ENCODE peak calls at places on chromosomes 6 and 20, in ten cellular contexts. L is heart left ventricle; P is LoVo; I is NCI-H2081; K is H7; Q is stimulated activated CD4-positive, alpha-beta T cell treated with anti-CD3 and anti-CD28 coated beads, Interleukin-12 subunit alpha, Interleukin-12 subunit beta, amount 100 ng/mL, for 4 hours; H is anterior cingulate cortex; C is NCI-H2029; W is activated CD4-positive, alpha-beta T cell treated with anti-CD3 and anti-CD28 coated beads, Interleukin-2, amount 10 ng/mL, durations not matched to agents 7 days and 5 days; T is NCI-H1092 treated with DMSO at 0.1 percent for 48 hours. D is an unnamed sample.

GRCh38 chr6:101458341-101458740 is 64.8 kb downstream of the GRIK2 start:
- DNase-seq in L (no peak), P (no peak), I (no peak), K (no peak), Q (no peak), H (no peak), C (no peak), W (no peak), T (no peak), D (no peak)

GRCh38 chr20:8287328-8287727 is 155.3 kb downstream of the PLCB1 start:
- DNase-seq in L (no peak), P (no peak), I (peak; percentile 88), K (no peak), Q (no peak), H (no peak), C (no peak), W (no peak), T (no peak), D (no peak)

GRCh38 chr20:11212288-11212687 is 538.5 kb upstream of the JAG1 start:
- DNase-seq in L (no peak), P (no peak), I (no peak), K (no peak), Q (no peak), H (no peak), C (no peak), W (no peak), T (no peak), D (no peak)

GRCh38 chr6:17450825-17451224 is 57.4 kb downstream of the CAP2 start:
- DNase-seq in L (no peak), P (no peak), I (peak; percentile 21), K (no peak), Q (no peak), H (no peak), C (no peak), W (no peak), T (peak; percentile 49), D (peak; percentile 30)

GRCh38 chr20:18466894-18467678 is at the start of the genes DZANK1 and POLR3F:
- DNase-seq in L (peak; percentile 97), P (peak; percentile 96), I (peak; percentile 95), K (peak; percentile 97), Q (peak; percentile 91), H (peak; percentile 93), C (peak; percentile 93), W (peak; percentile 95), T (peak; percentile 96), D (peak; percentile 88)

GRCh38 chr6:124530926-124531325 is 431.3 kb upstream of the RNF217 start:
- DNase-seq in L (no peak), P (no peak), I (no peak), K (no peak), Q (no peak), H (no peak), C (no peak), W (no peak), T (no peak), D (no peak)

GRCh38 chr6:96391776-96392175 is 129.8 kb upstream of the UFL1 start:
- DNase-seq in L (no peak), P (no peak), I (peak; percentile 65), K (peak; percentile 48), Q (no peak), H (peak; percentile 47), C (peak; percentile 82), W (peak; percentile 8), T (peak; percentile 86), D (peak; percentile 95)

GRCh38 chr20:35698298-35699126 is 640 bp downstream of the NFS1 start:
- DNase-seq in L (no peak), P (no peak), I (no peak), K (peak; percentile 34), Q (no peak), H (no peak), C (no peak), W (no peak), T (no peak), D (peak; percentile 10)

GRCh38 chr6:108959972-108960582 is 111.9 kb downstream of the ARMC2 start:
- DNase-seq in L (no peak), P (no peak), I (no peak), K (no peak), Q (no peak), H (no peak), C (no peak), W (no peak), T (no peak), D (no peak)

GRCh38 chr6:143037470-143037869 is 23.2 kb upstream of the AIG1 start:
- DNase-seq in L (no peak), P (no peak), I (no peak), K (no peak), Q (no peak), H (no peak), C (no peak), W (no peak), T (no peak), D (no peak)

GRCh38 chr6:32700391-32701040 is 34.1 kb upstream of the HLA-DQB1 start:
- DNase-seq in L (no peak), P (peak; percentile 66), I (peak; percentile 19), K (peak; percentile 75), Q (peak; percentile 13), H (no peak), C (peak; percentile 13), W (peak; percentile 48), T (peak; percentile 27), D (peak; percentile 50)

GRCh38 chr6:166598441-166599138 is 12.1 kb upstream of the RAMACL start:
- DNase-seq in L (peak; percentile 62), P (no peak), I (no peak), K (no peak), Q (no peak), H (no peak), C (no peak), W (no peak), T (no peak), D (peak; percentile 74)

GRCh38 chr6:138099832-138100231 is 7.4 kb downstream of the PERP start:
- DNase-seq in L (no peak), P (no peak), I (no peak), K (no peak), Q (no peak), H (no peak), C (no peak), W (no peak), T (no peak), D (no peak)

GRCh38 chr6:11479296-11479695 is 58.3 kb upstream of the TMEM170B start:
- DNase-seq in L (no peak), P (no peak), I (no peak), K (no peak), Q (no peak), H (no peak), C (no peak), W (no peak), T (no peak), D (no peak)

GRCh38 chr6:168219804-168220203 is 99.8 kb downstream of the DACT2 start:
- DNase-seq in L (no peak), P (no peak), I (no peak), K (no peak), Q (no peak), H (no peak), C (no peak), W (no peak), T (no peak), D (no peak)

GRCh38 chr20:37053230-37053950 is 42.4 kb downstream of the RBL1 start:
- DNase-seq in L (no peak), P (no peak), I (no peak), K (no peak), Q (no peak), H (no peak), C (no peak), W (no peak), T (no peak), D (no peak)

GRCh38 chr6:64252256-64252655 is 616.7 kb downstream of the PHF3 start:
- DNase-seq in L (no peak), P (no peak), I (no peak), K (no peak), Q (no peak), H (no peak), C (no peak), W (no peak), T (no peak), D (no peak)

GRCh38 chr6:83702077-83702476 is 6.8 kb downstream of the SNAP91 start:
- DNase-seq in L (no peak), P (no peak), I (no peak), K (no peak), Q (no peak), H (no peak), C (no peak), W (no peak), T (no peak), D (no peak)